ENCODE peak calls at places on chromosomes 13 and 19, in four cellular contexts. Z is GM23338, A is neural progenitor cell, P is GM23248. Y is an unnamed sample.

GRCh38 chr19:16285769-16286564 is 38.7 kb upstream of the KLF2 start:
- DNase-seq in A (peak; percentile 55), Z (peak; percentile 46), P (no peak), Y (no peak)

GRCh38 chr13:52414963-52415362 is 9.0 kb upstream of the THSD1 start:
- DNase-seq in P (peak; percentile 74), A (no peak), Z (no peak), Y (no peak)

GRCh38 chr13:90502762-90503161 is 844.7 kb upstream of the MIR17HG start:
- DNase-seq in Z (no peak), A (no peak), P (no peak), Y (no peak)

GRCh38 chr13:80235559-80236296 is 105.2 kb downstream of the SPRY2 start:
- DNase-seq in A (no peak), Z (peak; percentile 21), P (peak; percentile 13), Y (no peak)

GRCh38 chr13:102800145-102801041 is 1.5 kb downstream of the BIVM start:
- DNase-seq in Z (peak; percentile 85), A (peak; percentile 88), P (peak; percentile 89), Y (peak; percentile 83)

GRCh38 chr13:27796544-27797227 is 4.4 kb downstream of the GSX1 start:
- DNase-seq in Z (peak; percentile 65), P (no peak), A (no peak), Y (no peak)

GRCh38 chr19:41376241-41376997 is at the start of gene TMEM91:
- DNase-seq in A (peak; percentile 84), P (peak; percentile 63), Z (peak; percentile 82), Y (no peak)

GRCh38 chr19:55443045-55443823 is at the start of gene SHISA7:
- DNase-seq in P (peak; percentile 30), Z (peak; percentile 69), A (peak; percentile 48), Y (no peak)

GRCh38 chr19:46080561-46080960 is 39.8 kb upstream of the IGFL4 start:
- DNase-seq in P (peak; percentile 87), A (no peak), Z (no peak), Y (no peak)

GRCh38 chr19:5850743-5851293 is 431 bp downstream of the FUT3 start:
- DNase-seq in A (no peak), Z (no peak), P (peak; percentile 53), Y (no peak)

GRCh38 chr19:43634877-43635560 is 4.6 kb downstream of the CADM4 start:
- DNase-seq in Z (peak; percentile 77), P (peak; percentile 43), A (peak; percentile 86), Y (no peak)

GRCh38 chr13:110616103-110617101 is 1.1 kb downstream of the NAXD start:
- DNase-seq in A (peak; percentile 56), P (peak; percentile 94), Z (peak; percentile 51), Y (peak; percentile 21)

GRCh38 chr13:97856001-97856675 is 97.3 kb upstream of the IPO5 start:
- DNase-seq in Z (peak; percentile 45), A (peak; percentile 76), P (peak; percentile 27), Y (no peak)

GRCh38 chr13:50277127-50277526 is 261.9 kb downstream of the KCNRG start:
- DNase-seq in A (no peak), P (no peak), Z (no peak), Y (no peak)

GRCh38 chr13:28478127-28478526 is 16.8 kb downstream of the FLT1 start:
- DNase-seq in Z (no peak), P (peak; percentile 74), A (no peak), Y (no peak)

GRCh38 chr19:41871573-41872383 is 5.3 kb upstream of the CD79A start:
- DNase-seq in P (no peak), Z (peak; percentile 35), A (no peak), Y (peak; percentile 85)

GRCh38 chr13:28423010-28423409 is 71.9 kb downstream of the FLT1 start:
- DNase-seq in A (no peak), Z (no peak), P (no peak), Y (no peak)

GRCh38 chr13:105735269-105735668 is 800.2 kb downstream of the EFNB2 start:
- DNase-seq in A (no peak), Z (no peak), P (no peak), Y (peak; percentile 21)

GRCh38 chr13:77698211-77699058 is 948 bp downstream of the SLAIN1 start:
- DNase-seq in A (peak; percentile 73), Z (peak; percentile 62), P (peak; percentile 15), Y (peak; percentile 67)

GRCh38 chr13:59112375-59112774 is 1051.4 kb downstream of the DIAPH3 start:
- DNase-seq in A (peak; percentile 15), Z (no peak), P (peak; percentile 36), Y (no peak)

GRCh38 chr13:110354715-110355473 is 47.8 kb downstream of the COL4A2 start:
- DNase-seq in A (no peak), P (peak; percentile 13), Z (no peak), Y (no peak)

GRCh38 chr19:566403-566802 is 6.0 kb upstream of the BSG start:
- DNase-seq in A (no peak), Z (peak; percentile 25), P (peak; percentile 56), Y (no peak)

GRCh38 chr13:89740994-89741678 is 1606.4 kb upstream of the MIR17HG start:
- DNase-seq in P (no peak), Z (no peak), A (no peak), Y (no peak)

GRCh38 chr19:10135551-10136334 is 16.0 kb upstream of the EIF3G start:
- DNase-seq in A (no peak), Z (no peak), P (no peak), Y (no peak)

GRCh38 chr13:113821847-113822246 is 42.0 kb downstream of the GAS6 start:
- DNase-seq in A (no peak), Z (no peak), P (no peak), Y (no peak)

GRCh38 chr13:73326215-73326558 is 267.4 kb downstream of the KLF5 start:
- DNase-seq in P (no peak), Z (no peak), A (no peak), Y (no peak)

GRCh38 chr13:42405665-42406390 is 133.9 kb downstream of the AKAP11 start:
- DNase-seq in P (peak; percentile 44), Z (no peak), A (no peak), Y (no peak)

GRCh38 chr13:40629678-40630384 is 36.6 kb downstream of the FOXO1 start:
- DNase-seq in Z (no peak), P (no peak), A (no peak), Y (peak; percentile 8)

GRCh38 chr19:45141203-45141900 is 19.4 kb downstream of the NKPD1 start:
- DNase-seq in Z (no peak), A (no peak), P (no peak), Y (no peak)

GRCh38 chr19:6501740-6502648 is at the start of gene TUBB4A:
- DNase-seq in A (peak; percentile 56), P (no peak), Z (peak; percentile 62), Y (no peak)

GRCh38 chr19:33134571-33135041 is 2.7 kb downstream of the WDR88 start:
- DNase-seq in P (no peak), Z (peak; percentile 71), A (peak; percentile 50), Y (no peak)

GRCh38 chr13:30466358-30466714 is 600 bp upstream of the HMGB1 start:
- DNase-seq in P (peak; percentile 64), A (peak; percentile 55), Z (peak; percentile 50), Y (peak; percentile 44)

GRCh38 chr13:73449258-73449657 is 390.5 kb downstream of the KLF5 start:
- DNase-seq in Z (no peak), A (no peak), P (no peak), Y (no peak)

GRCh38 chr19:2151339-2152229 is at the start of gene AP3D1:
- DNase-seq in A (peak; percentile 100), P (peak; percentile 100), Z (peak; percentile 100), Y (peak; percentile 100)
- TF ChIP-seq EZH2 in A (no peak), P (no peak), Z (no peak), Y (no peak)

GRCh38 chr19:3184847-3185481 is 766 bp upstream of the NCLN start:
- DNase-seq in P (peak; percentile 85), Z (peak; percentile 82), A (peak; percentile 79), Y (no peak)

GRCh38 chr19:3186377-3186688 is 603 bp downstream of the NCLN start:
- DNase-seq in Z (peak; percentile 47), A (peak; percentile 41), P (peak; percentile 47), Y (no peak)

GRCh38 chr19:3185482-3186376 is at the start of gene NCLN:
- DNase-seq in Z (peak; percentile 95), A (peak; percentile 97), P (peak; percentile 97), Y (peak; percentile 96)

GRCh38 chr19:3186891-3187661 is 1.3 kb downstream of the NCLN start:
- DNase-seq in P (peak; percentile 49), A (no peak), Z (no peak), Y (no peak)

GRCh38 chr19:3183721-3184641 is 1.7 kb upstream of the NCLN start:
- DNase-seq in Z (no peak), P (no peak), A (no peak), Y (no peak)
- TF ChIP-seq EZH2phosphoT487 in Z (no peak), P (no peak), A (no peak), Y (no peak)

DNA sequence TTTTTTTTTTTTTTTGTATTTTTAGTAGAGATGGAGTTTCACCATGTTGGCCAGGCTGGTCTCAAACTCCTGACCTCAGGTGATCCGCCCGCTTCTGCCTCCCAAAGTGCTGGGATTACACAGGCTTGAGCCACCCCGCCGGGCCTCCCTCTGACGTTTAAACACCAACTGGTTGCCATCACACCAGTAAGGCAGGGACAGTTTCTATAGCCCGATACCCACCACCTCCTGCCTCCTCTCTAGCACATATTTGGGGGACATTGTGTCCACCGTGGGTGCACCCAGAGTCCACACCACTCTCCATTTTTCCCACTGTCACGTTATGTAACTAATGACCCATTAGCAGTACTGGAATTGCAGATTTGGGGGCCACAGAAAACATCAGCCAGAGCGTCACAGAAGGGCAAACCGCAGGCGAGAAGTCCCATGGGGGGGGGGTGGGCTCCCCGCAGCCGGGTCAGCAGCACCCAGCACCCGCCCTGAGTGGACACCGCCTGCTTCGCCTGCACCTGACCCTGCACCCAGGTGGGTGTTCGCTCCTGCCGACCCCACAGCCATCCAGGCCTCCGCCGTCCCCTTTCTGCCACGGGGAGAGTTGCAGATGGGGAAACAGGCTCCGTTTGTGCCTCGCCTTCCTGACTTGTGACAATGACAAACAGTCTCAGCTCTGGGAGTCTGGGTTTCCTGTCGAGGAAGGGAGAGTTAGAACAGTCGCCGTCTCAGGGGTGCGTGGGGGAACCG is 3.6 kb downstream of the ONECUT3 start:
- DNase-seq in Z (no peak), A (no peak), P (no peak), Y (no peak)
- TF ChIP-seq EZH2 in Z (peak; percentile 82), A (no peak), P (no peak), Y (no peak)

DNA sequence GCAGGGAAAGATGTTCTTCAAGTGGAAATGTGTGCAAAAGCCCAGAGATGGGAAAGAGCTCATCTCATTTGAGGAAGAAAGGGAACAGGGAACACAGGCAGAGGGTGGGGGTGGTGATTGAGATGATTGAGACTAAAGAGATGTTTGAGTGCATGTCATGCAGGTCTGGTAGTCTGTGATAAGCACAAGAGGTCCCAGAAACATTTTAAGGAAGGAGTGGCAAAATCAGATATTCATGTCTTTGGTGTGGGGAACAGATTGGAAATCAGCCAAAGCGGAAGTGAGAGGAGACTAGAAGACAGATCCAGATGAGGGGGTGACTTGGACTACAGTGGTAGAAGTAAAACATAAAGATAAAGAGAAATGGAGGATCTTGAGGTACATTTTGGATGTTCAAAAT is 39.4 kb upstream of the DACH1 start:
- DNase-seq in Z (no peak), P (no peak), A (no peak), Y (no peak)
- TF ChIP-seq EZH2phosphoT487 in Z (no peak), P (no peak), A (no peak), Y (no peak)

GRCh38 chr19:14511245-14511625 is 7.0 kb downstream of the DNAJB1 start:
- DNase-seq in P (no peak), Z (no peak), A (no peak), Y (no peak)
- TF ChIP-seq EZH2 in P (no peak), Z (no peak), A (no peak), Y (no peak)